ENCODE peak calls at places on chromosomes 4 and X, in seven cellular contexts. X, E, P, D, T, Y and H are unnamed samples.

GRCh38 chrX:44155126-44155525 is 181.9 kb upstream of the NDP start:
- DNase-seq in X (no peak), E (no peak), P (no peak), D (no peak), T (no peak), Y (no peak), H (no peak)

GRCh38 chrX:130902446-130902782 is 595 bp downstream of the ENOX2 start:
- DNase-seq in X (no peak), E (no peak), P (no peak), D (peak), T (no peak), Y (no peak), H (no peak)

GRCh38 chr4:108385076-108385475 is 216.3 kb upstream of the LEF1 start:
- DNase-seq in X (no peak), E (no peak), P (no peak), D (no peak), T (no peak), Y (no peak), H (no peak)

GRCh38 chr4:139509727-139510410 is 46.1 kb downstream of the SETD7 start:
- DNase-seq in X (peak), E (no peak), P (peak), D (no peak), T (no peak), Y (no peak), H (peak)

GRCh38 chrX:47817897-47818296 is 18.8 kb upstream of the ZNF81 start:
- DNase-seq in X (no peak), E (no peak), P (no peak), D (no peak), T (no peak), Y (no peak), H (no peak)

GRCh38 chr4:155930330-155930729 is 23.3 kb downstream of the CTSO start:
- DNase-seq in X (no peak), E (no peak), P (no peak), D (no peak), T (no peak), Y (no peak), H (no peak)

GRCh38 chrX:96372313-96373046 is 312.2 kb upstream of the DIAPH2 start:
- DNase-seq in X (peak), E (no peak), P (peak), D (peak), T (no peak), Y (no peak), H (peak)

GRCh38 chr4:118927976-118928375 is 39.3 kb downstream of the SYNPO2 start:
- DNase-seq in X (no peak), E (peak), P (no peak), D (no peak), T (peak), Y (peak), H (no peak)

GRCh38 chr4:95548738-95549245 is at the start of gene UNC5C:
- DNase-seq in X (peak), E (peak), P (peak), D (no peak), T (peak), Y (peak), H (peak)

GRCh38 chrX:15497865-15498264 is 2.7 kb upstream of the BMX start:
- DNase-seq in X (peak), E (no peak), P (peak), D (peak), T (no peak), Y (peak), H (peak)

GRCh38 chr4:71069063-71069462 is 75.6 kb downstream of the DCK start:
- DNase-seq in X (no peak), E (no peak), P (no peak), D (no peak), T (no peak), Y (no peak), H (no peak)

GRCh38 chrX:107714196-107714811 is 61.3 kb downstream of the TSC22D3 start:
- DNase-seq in X (no peak), E (no peak), P (peak), D (no peak), T (no peak), Y (peak), H (peak)

GRCh38 chrX:151870603-151871002 is 42.1 kb upstream of the MAGEA4 start:
- DNase-seq in X (no peak), E (no peak), P (no peak), D (peak), T (no peak), Y (no peak), H (no peak)

GRCh38 chr4:173181769-173182374 is 13.3 kb downstream of the GALNT7 start:
- DNase-seq in X (no peak), E (no peak), P (no peak), D (no peak), T (no peak), Y (no peak), H (no peak)

GRCh38 chrX:129495941-129496340 is 27.3 kb downstream of the SMARCA1 start:
- DNase-seq in X (no peak), E (no peak), P (no peak), D (no peak), T (no peak), Y (no peak), H (no peak)

GRCh38 chr4:1381181-1381621 is 25.0 kb downstream of the NKX1-1 start:
- DNase-seq in X (peak), E (no peak), P (no peak), D (no peak), T (no peak), Y (no peak), H (no peak)

GRCh38 chrX:154019633-154020499 is at the start of gene IRAK1:
- DNase-seq in X (peak), E (no peak), P (peak), D (peak), T (peak), Y (peak), H (peak)

GRCh38 chr4:139083533-139084424 is 68.2 kb downstream of the NOCT start:
- DNase-seq in X (peak), E (peak), P (peak), D (peak), T (peak), Y (peak), H (peak)

GRCh38 chr4:3514221-3514780 is 17.9 kb downstream of the LRPAP1 start:
- DNase-seq in X (no peak), E (no peak), P (no peak), D (no peak), T (no peak), Y (no peak), H (no peak)

GRCh38 chr4:37453361-37454262 is 209.1 kb downstream of the NWD2 start:
- DNase-seq in X (peak), E (peak), P (peak), D (peak), T (peak), Y (peak), H (peak)

GRCh38 chr4:109462802-109463201 is 29.2 kb downstream of the SEC24B start:
- DNase-seq in X (no peak), E (no peak), P (no peak), D (no peak), T (no peak), Y (no peak), H (no peak)

GRCh38 chr4:122755675-122756074 is 23.2 kb downstream of the BBS12 start:
- DNase-seq in X (no peak), E (no peak), P (no peak), D (no peak), T (no peak), Y (no peak), H (no peak)

GRCh38 chr4:171920901-171921300 is 107.7 kb downstream of the GALNTL6 start:
- DNase-seq in X (no peak), E (no peak), P (no peak), D (no peak), T (no peak), Y (no peak), H (no peak)

GRCh38 chr4:48571471-48571870 is 81.4 kb downstream of the ZAR1 start:
- DNase-seq in X (no peak), E (no peak), P (no peak), D (no peak), T (no peak), Y (no peak), H (no peak)

GRCh38 chr4:2007804-2008670 is 737 bp downstream of the NELFA start:
- DNase-seq in X (no peak), E (no peak), P (no peak), D (no peak), T (no peak), Y (no peak), H (peak)

GRCh38 chr4:142314183-142314582 is 531.9 kb downstream of the INPP4B start:
- DNase-seq in X (no peak), E (no peak), P (no peak), D (no peak), T (no peak), Y (peak), H (no peak)

GRCh38 chr4:186846426-186846825 is 122.8 kb upstream of the FAT1 start:
- DNase-seq in X (no peak), E (no peak), P (no peak), D (no peak), T (no peak), Y (no peak), H (no peak)

GRCh38 chr4:106421441-106422296 is 53.1 kb upstream of the GIMD1 start:
- DNase-seq in X (no peak), E (no peak), P (no peak), D (no peak), T (no peak), Y (no peak), H (no peak)

DNA sequence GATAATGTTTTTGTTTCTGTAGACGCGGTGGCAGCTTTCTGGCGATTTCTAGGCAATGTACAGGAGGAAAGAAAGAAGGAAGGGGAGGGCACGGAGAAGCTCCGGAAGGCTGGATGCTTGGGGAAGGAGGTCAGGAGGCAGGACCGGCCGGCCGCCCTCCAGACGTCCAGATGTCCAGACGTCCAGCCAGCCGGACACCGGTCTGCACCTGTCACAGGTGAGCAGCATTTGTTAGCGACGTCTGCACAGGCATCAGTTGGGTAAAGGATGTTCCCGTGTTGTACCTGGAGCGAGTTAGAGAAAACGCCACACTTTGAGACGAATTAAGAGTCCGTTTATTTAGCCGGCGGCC is 90.0 kb upstream of the PPP2R3B start:
- DNase-seq in X (no peak), E (no peak), P (peak), D (no peak), T (no peak), Y (no peak), H (no peak)
- TF ChIP-seq POLR2A in X (no peak), E (no peak), P (no peak), D (no peak), T (no peak), Y (no peak), H (no peak)

DNA sequence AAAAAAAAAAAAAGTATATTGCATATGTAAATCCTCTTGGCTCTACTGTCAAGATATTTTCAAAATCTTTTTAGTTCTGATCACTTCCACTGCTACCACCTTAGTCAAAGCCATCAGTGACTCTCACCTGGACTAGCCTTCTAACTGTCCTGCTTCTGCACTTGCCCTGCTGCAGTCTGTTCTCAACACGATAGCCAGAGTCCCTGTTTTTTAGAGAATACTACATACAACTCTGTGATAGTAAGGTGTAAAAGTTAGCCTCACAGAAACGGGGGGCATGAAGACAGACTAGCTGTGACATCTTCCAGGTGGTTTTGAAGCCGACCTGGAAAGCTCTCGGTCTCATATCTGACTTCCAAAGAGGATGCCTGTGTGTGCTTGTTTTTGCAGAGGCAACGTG is 24.6 kb downstream of the EIF2S3 start:
- DNase-seq in X (no peak), E (no peak), P (peak), D (no peak), T (no peak), Y (no peak), H (no peak)
- TF ChIP-seq POLR2A in X (no peak), E (no peak), P (no peak), D (no peak), T (no peak), Y (no peak), H (no peak)

GRCh38 chrX:123859828-123860505 is at the start of gene XIAP:
- DNase-seq in X (peak), E (peak), P (peak), D (peak), T (peak), Y (peak), H (peak)
- TF ChIP-seq POLR2A in X (peak), E (peak), P (no peak), D (peak), T (no peak), Y (peak), H (peak)

DNA sequence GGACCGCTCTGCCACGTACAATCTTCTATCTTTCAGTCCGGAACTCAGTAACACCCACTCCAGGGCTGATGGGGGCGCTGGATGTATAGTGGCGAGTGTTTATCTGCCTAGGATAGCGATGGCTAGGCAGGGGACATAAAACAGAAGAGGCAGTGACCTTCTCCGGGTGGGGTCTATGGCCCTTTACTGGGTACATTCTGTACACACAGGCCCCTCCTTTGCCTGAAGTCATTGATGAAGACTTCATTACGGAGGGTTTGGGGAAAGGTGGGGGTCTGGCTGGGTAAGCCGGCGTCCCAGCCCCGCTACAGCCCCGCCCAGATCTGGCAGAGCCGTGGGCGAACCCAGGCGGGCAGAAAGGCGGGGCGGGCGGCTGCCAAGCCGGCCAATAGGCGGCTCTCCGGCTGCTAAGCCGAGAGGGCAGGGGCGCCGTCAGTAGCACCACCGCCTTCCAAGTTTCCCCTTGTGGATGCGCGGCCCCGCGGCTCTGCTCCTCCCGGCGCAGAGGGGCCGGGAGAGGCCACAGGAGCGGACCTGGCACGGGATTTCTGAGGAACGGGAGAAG is at the start of gene CHST7:
- DNase-seq in X (peak), E (peak), P (peak), D (peak), T (peak), Y (peak), H (peak)
- TF ChIP-seq POLR2A in X (peak), E (no peak), P (no peak), D (peak), T (peak), Y (peak), H (no peak)

DNA sequence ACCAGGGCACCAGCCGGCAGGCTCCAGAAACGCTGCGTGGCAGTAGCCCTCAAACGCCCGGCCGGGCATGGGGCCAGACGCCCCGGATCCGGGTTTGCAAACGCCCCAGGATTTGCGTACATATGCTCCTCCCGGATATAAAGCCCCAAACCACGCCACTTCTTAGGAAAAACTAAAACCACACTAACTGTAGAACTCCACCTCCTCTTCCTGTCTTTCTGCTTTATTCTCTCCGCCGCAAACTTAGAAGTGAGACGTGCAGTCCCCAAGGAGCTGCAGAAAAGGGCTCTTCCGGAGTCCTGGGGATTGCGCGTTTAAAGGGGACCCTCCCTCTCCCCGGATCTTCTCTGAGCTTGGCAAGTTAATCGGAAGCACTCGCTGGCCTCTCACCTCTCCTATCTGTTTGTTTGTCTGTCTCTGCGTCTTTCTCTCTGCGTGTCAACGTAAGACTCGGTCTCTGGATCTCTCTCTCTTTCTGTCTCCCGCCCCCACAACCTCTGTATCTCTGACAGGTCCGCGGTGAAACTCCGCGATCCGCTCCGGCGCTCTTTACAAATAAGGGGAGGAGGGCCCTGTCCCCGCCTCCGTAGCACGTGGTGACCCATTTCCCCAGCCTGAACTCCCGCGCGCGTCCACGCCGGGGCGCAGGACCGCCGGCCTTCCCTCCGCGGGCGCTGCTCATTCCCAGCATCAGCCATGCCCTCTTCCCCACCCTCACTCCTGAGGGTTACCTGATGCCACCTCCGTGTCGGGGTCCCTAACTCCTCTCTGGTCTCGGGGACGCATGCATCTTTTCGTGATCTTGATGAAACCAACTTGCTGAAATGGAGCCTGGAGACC is at the start of gene SLC39A8:
- DNase-seq in X (peak), E (peak), P (peak), D (peak), T (peak), Y (peak), H (peak)
- TF ChIP-seq POLR2A in X (peak), E (peak), P (peak), D (no peak), T (peak), Y (peak), H (peak)

DNA sequence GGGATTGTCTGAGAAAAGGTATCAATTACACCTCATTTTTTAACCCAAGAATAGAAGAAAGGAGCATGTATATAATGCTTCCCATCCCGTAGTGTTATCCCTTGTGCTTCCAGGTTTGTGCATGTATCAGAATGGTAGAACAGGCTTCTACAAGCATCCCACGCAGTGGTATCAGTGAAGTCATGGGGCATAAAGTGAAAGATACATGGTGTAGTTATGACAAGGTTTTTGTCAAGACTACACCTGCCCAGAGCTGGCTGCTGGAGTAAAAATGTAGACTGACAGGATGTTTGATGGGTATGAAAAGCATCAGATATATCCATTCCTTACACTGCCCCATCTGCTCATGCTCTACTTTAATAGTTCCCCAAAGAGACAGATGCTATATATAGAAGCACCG is 9.5 kb downstream of the TLR1 start:
- DNase-seq in X (no peak), E (no peak), P (no peak), D (no peak), T (no peak), Y (no peak), H (no peak)
- TF ChIP-seq POLR2A in X (no peak), E (no peak), P (no peak), D (no peak), T (no peak), Y (no peak), H (no peak)

GRCh38 chr4:40299126-40299525 is 36.0 kb upstream of the CHRNA9 start:
- DNase-seq in X (no peak), E (no peak), P (no peak), D (no peak), T (no peak), Y (no peak), H (no peak)

GRCh38 chr4:40300371-40301162 is 34.6 kb upstream of the CHRNA9 start:
- DNase-seq in X (no peak), E (no peak), P (no peak), D (no peak), T (no peak), Y (no peak), H (no peak)

GRCh38 chr4:40303751-40304150 is 31.4 kb upstream of the CHRNA9 start:
- DNase-seq in X (no peak), E (no peak), P (no peak), D (no peak), T (no peak), Y (no peak), H (no peak)

GRCh38 chr4:40299704-40300336 is 35.3 kb upstream of the CHRNA9 start:
- DNase-seq in X (no peak), E (no peak), P (peak), D (no peak), T (no peak), Y (no peak), H (no peak)

DNA sequence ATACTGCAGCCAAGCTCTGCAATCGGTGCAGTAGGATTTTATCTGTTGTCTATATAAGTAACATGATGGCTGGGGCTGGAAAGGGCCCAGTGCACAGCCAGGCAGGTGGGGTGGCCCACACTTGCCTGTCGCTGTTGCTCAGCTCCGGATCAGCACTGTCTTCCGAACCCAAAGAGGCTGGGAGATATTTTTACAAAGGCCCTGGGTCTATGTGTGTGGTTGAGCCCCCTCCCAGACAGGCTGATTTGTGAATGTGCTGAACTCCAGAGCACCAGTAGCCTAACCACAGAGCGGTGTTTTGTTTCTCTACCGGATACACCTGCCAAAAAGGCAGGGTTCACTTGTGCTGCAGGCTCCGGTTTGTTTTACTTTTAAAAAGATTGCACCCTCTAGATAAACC is 33.5 kb upstream of the CHRNA9 start:
- DNase-seq in X (no peak), E (no peak), P (no peak), D (no peak), T (no peak), Y (peak), H (no peak)
- TF ChIP-seq POLR2A in X (no peak), E (no peak), P (no peak), D (no peak), T (no peak), Y (no peak), H (no peak)